ENCODE peak calls at places on chromosomes 12 and 14, in six cellular contexts. Z is tibial artery, H is pancreas, M is neural progenitor cell, G is upper lobe of right lung, S is colonic mucosa. I is an unnamed sample.
A peak's percentile ranks its signal among the peaks of the same experiment; 100 is the strongest.

GRCh38 chr14:71021347-71022014 is 114.2 kb downstream of the PCNX1 start:
- DNase-seq in Z (no peak), H (no peak), M (no peak), G (no peak), S (no peak), I (no peak)

GRCh38 chr12:54026640-54027441 is 1.4 kb upstream of the HOXC6 start:
- DNase-seq in Z (no peak), H (no peak), M (no peak), G (no peak), S (no peak), I (no peak)

GRCh38 chr12:4025420-4026358 is 152.5 kb upstream of the PARP11 start:
- DNase-seq in Z (no peak), H (no peak), M (peak; percentile 66), G (no peak), S (no peak), I (no peak)

GRCh38 chr14:71324767-71325272 is 417.6 kb downstream of the PCNX1 start:
- DNase-seq in Z (no peak), H (no peak), M (peak; percentile 20), G (no peak), S (peak; percentile 67), I (no peak)

GRCh38 chr12:120783197-120783596 is 57.6 kb downstream of the ACADS start:
- DNase-seq in Z (no peak), H (no peak), M (no peak), G (no peak), S (no peak), I (no peak)

GRCh38 chr12:3273409-3273853 is 196.3 kb downstream of the TSPAN9 start:
- DNase-seq in Z (no peak), H (no peak), M (no peak), G (no peak), S (no peak), I (no peak)

GRCh38 chr12:51033457-51034089 is 7.4 kb upstream of the SLC11A2 start:
- DNase-seq in Z (no peak), H (no peak), M (no peak), G (no peak), S (no peak), I (no peak)

GRCh38 chr12:80769553-80770140 is 52.9 kb downstream of the MYF5 start:
- DNase-seq in Z (no peak), H (no peak), M (no peak), G (no peak), S (no peak), I (no peak)

GRCh38 chr12:109594566-109595317 is 21.1 kb downstream of the MVK start:
- DNase-seq in Z (no peak), H (peak; percentile 48), M (no peak), G (no peak), S (no peak), I (no peak)

GRCh38 chr14:53019391-53019790 is 68.5 kb upstream of the FERMT2 start:
- DNase-seq in Z (no peak), H (no peak), M (no peak), G (no peak), S (no peak), I (no peak)

GRCh38 chr12:52045794-52046199 is 5.4 kb upstream of the NR4A1 start:
- DNase-seq in Z (no peak), H (peak; percentile 60), M (no peak), G (peak; percentile 84), S (peak; percentile 82), I (no peak)

GRCh38 chr14:30610719-30611388 is 11.3 kb upstream of the SCFD1 start:
- DNase-seq in Z (peak; percentile 73), H (peak; percentile 21), M (no peak), G (no peak), S (peak; percentile 78), I (no peak)

GRCh38 chr12:38120438-38120837 is 196.1 kb upstream of the ALG10B start:
- DNase-seq in Z (no peak), H (no peak), M (no peak), G (no peak), S (no peak), I (no peak)

GRCh38 chr14:64632056-64632455 is 72.2 kb upstream of the PLEKHG3 start:
- DNase-seq in Z (no peak), H (no peak), M (no peak), G (no peak), S (no peak), I (no peak)

GRCh38 chr12:123271182-123271491 is 519 bp downstream of the CDK2AP1 start:
- DNase-seq in Z (peak; percentile 63), H (peak; percentile 90), M (peak; percentile 91), G (peak; percentile 90), S (peak; percentile 73), I (no peak)

GRCh38 chr14:103138483-103139370 is 15.5 kb downstream of the TNFAIP2 start:
- DNase-seq in Z (no peak), H (peak; percentile 69), M (peak; percentile 65), G (no peak), S (no peak), I (no peak)

GRCh38 chr12:102216086-102216691 is 18.6 kb upstream of the PMCH start:
- DNase-seq in Z (no peak), H (no peak), M (no peak), G (no peak), S (no peak), I (no peak)

GRCh38 chr12:95073698-95074520 is 491 bp upstream of the NR2C1 start:
- DNase-seq in Z (no peak), H (no peak), M (no peak), G (no peak), S (no peak), I (no peak)

GRCh38 chr12:30002677-30003076 is 218.9 kb upstream of the TMTC1 start:
- DNase-seq in Z (no peak), H (no peak), M (no peak), G (no peak), S (no peak), I (no peak)

GRCh38 chr12:28340261-28340660 is 150.0 kb downstream of the CCDC91 start:
- DNase-seq in Z (no peak), H (no peak), M (no peak), G (no peak), S (no peak), I (no peak)

GRCh38 chr12:77777274-77777673 is 53.4 kb upstream of the NAV3 start:
- DNase-seq in Z (no peak), H (no peak), M (no peak), G (no peak), S (no peak), I (no peak)

GRCh38 chr12:1972856-1973317 is 31.4 kb downstream of the DCP1B start:
- DNase-seq in Z (peak; percentile 73), H (no peak), M (no peak), G (no peak), S (no peak), I (peak; percentile 79)

GRCh38 chr14:89489796-89490506 is 72.9 kb upstream of the FOXN3 start:
- DNase-seq in Z (no peak), H (no peak), M (no peak), G (no peak), S (no peak), I (no peak)

GRCh38 chr12:21337959-21338704 is 3.4 kb upstream of the SLCO1A2 start:
- DNase-seq in Z (no peak), H (no peak), M (no peak), G (no peak), S (no peak), I (no peak)

GRCh38 chr12:104420868-104421267 is 35.9 kb upstream of the CHST11 start:
- DNase-seq in Z (no peak), H (no peak), M (no peak), G (no peak), S (no peak), I (no peak)

GRCh38 chr12:110639336-110640178 is 25.6 kb downstream of the TCTN1 start:
- DNase-seq in Z (no peak), H (no peak), M (no peak), G (no peak), S (no peak), I (no peak)

GRCh38 chr12:110637869-110638441 is 24.0 kb downstream of the TCTN1 start:
- DNase-seq in Z (no peak), H (no peak), M (no peak), G (no peak), S (no peak), I (no peak)

GRCh38 chr12:110640275-110641025 is 26.5 kb downstream of the TCTN1 start:
- DNase-seq in Z (no peak), H (no peak), M (peak; percentile 5), G (no peak), S (no peak), I (no peak)

GRCh38 chr12:110638792-110639191 is 24.9 kb downstream of the TCTN1 start:
- DNase-seq in Z (no peak), H (no peak), M (no peak), G (no peak), S (no peak), I (no peak)

DNA sequence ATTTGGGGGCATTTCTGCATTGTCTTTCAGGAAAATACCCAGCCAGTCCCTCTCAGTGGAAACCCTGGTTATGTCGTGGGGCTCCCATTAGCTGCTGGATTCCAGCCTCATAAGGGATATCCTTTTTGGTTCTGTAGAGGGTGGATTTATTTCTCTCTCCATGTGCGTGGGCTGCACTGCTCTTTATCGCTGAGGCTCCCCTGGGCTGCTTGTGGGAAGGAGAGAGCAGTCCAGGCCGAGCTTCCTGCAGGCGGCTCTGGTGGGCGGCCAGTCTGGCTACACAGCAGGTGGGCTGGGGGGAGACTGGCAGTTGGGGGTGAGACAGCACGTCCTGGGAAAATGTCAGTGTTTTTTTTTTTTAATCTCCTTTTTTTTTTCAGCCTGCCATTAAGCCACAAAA is 27.6 kb downstream of the TCTN1 start:
- DNase-seq in Z (no peak), H (no peak), M (peak; percentile 44), G (no peak), S (no peak), I (no peak)
- TF ChIP-seq CTCF in Z (no peak), H (no peak), M (no peak), G (no peak), S (no peak), I (no peak)

GRCh38 chr12:45050751-45051489 is at the start of gene DBX2:
- DNase-seq in Z (no peak), H (no peak), M (peak; percentile 72), G (no peak), S (no peak), I (no peak)
- H3K4me3 ChIP-seq in Z (peak within 1 kb of the TSS; percentile 43), H (peak within 1 kb of the TSS; percentile 22), M (peak within 1 kb of the TSS; percentile 73), G (peak within 1 kb of the TSS; percentile 14), S (no peak within 1 kb of the TSS), I (peak within 1 kb of the TSS; percentile 69)

GRCh38 chr14:77123381-77124344 is 17.9 kb downstream of the ZDHHC22 start:
- DNase-seq in Z (no peak), H (peak; percentile 96), M (no peak), G (peak; percentile 85), S (peak; percentile 95), I (peak; percentile 60)
- H3K27ac ChIP-seq in Z (no peak overlapping the region), H (peak overlapping the region; percentile 3), M (no peak overlapping the region), G (peak overlapping the region; percentile 17), S (peak overlapping the region; percentile 76), I (no peak overlapping the region)

DNA sequence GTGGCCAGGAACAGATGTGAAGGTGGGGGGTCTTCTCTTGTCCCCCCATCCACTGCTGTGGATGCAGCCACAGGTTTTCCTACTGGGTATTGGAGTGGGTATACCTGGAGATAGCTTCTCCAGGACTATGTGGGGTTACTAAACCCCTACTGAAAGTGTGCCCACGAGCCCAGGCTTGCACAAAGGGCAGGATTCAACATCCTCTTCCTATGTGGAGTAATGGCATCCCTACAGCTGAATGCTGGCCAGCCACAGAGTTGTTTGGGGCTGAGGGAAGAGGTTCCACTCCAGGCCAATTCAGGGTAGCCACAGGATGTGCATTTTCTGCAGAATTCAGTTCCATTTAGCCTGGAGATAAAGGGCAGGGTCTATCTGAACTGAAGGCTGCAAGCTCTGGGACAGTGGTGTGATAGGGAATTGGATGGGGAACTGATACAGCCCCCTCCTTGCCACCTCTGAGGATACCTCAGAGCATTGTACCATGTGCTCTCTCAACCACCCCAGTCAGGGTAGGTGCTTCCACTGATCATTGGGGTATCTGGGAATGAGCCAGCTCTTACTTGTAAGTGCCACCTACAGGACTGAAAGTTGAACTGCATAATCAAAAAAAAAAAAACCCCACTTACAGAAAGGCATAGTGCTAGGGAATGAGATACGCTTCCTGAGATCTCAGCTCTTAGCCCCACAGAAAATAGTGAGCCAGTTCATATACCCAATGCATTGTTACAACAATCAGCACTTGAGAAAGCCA is 187.1 kb downstream of the KITLG start:
- DNase-seq in Z (no peak), H (no peak), M (peak; percentile 40), G (no peak), S (no peak), I (no peak)
- TF ChIP-seq CTCF in Z (no peak), H (no peak), M (peak; percentile 55), G (peak; percentile 29), S (no peak), I (no peak)

I was measured in coronary artery.